ENCODE peak calls at places on chromosomes 16 and 17, in nine cellular contexts. T, F, W, I, K, Z, M, Y and X are unnamed samples.

GRCh38 chr17:35243459-35244204 is 760 bp downstream of the SLFN5 start:
- DNase-seq in W (peak; percentile 84), I (peak; percentile 67), Y (peak; percentile 48), M (peak; percentile 16), K (no peak), F (peak; percentile 68), T (peak; percentile 65), Z (peak; percentile 73), X (no peak)

GRCh38 chr16:49889725-49890397 is 33.9 kb upstream of the ZNF423 start:
- DNase-seq in T (peak; percentile 8), K (no peak), Y (no peak), W (peak; percentile 4), I (no peak), Z (peak; percentile 19), M (no peak), F (no peak), X (no peak)

GRCh38 chr16:24729967-24730815 is 740 bp downstream of the TNRC6A start:
- DNase-seq in F (peak; percentile 28), I (peak; percentile 74), K (no peak), Z (peak; percentile 19), T (no peak), Y (peak; percentile 47), W (peak; percentile 32), M (peak; percentile 39), X (no peak)

GRCh38 chr17:80292557-80292956 is 31.9 kb downstream of the RNF213 start:
- DNase-seq in I (no peak), F (no peak), T (no peak), W (no peak), M (peak; percentile 32), K (no peak), Y (no peak), Z (peak; percentile 23), X (no peak)

GRCh38 chr16:1772362-1772907 is at the start of gene EME2:
- DNase-seq in T (no peak), Z (peak; percentile 54), Y (no peak), I (no peak), F (no peak), M (no peak), W (peak; percentile 33), K (no peak), X (no peak)

GRCh38 chr17:73201215-73202069 is 8.6 kb downstream of the COG1 start:
- DNase-seq in I (no peak), T (no peak), W (peak; percentile 49), F (no peak), Z (no peak), M (no peak), K (no peak), Y (peak; percentile 20), X (no peak)

GRCh38 chr17:42484304-42484703 is 25.6 kb downstream of the ATP6V0A1 start:
- DNase-seq in K (no peak), I (no peak), Y (no peak), T (no peak), Z (no peak), M (no peak), F (no peak), W (no peak), X (no peak)

GRCh38 chr16:48628359-48628985 is 18.5 kb upstream of the N4BP1 start:
- DNase-seq in M (no peak), Y (no peak), F (no peak), W (no peak), I (peak; percentile 7), T (no peak), K (no peak), Z (no peak), X (peak; percentile 29)

GRCh38 chr16:69756705-69757104 is 2.0 kb upstream of the NOB1 start:
- DNase-seq in K (no peak), I (no peak), Y (no peak), T (no peak), Z (no peak), W (no peak), F (no peak), M (no peak), X (no peak)

GRCh38 chr16:69754143-69754468 is 620 bp downstream of the NOB1 start:
- DNase-seq in F (no peak), Y (no peak), I (no peak), K (no peak), M (no peak), W (no peak), Z (no peak), T (no peak), X (no peak)

GRCh38 chr16:69748694-69749345 is 5.9 kb downstream of the NOB1 start:
- DNase-seq in I (no peak), Y (no peak), W (no peak), T (no peak), K (no peak), F (no peak), M (no peak), Z (no peak), X (no peak)

GRCh38 chr16:69754469-69755310 is at the start of gene NOB1:
- DNase-seq in Y (peak; percentile 94), T (peak; percentile 98), M (peak; percentile 96), F (peak; percentile 97), Z (peak; percentile 98), I (peak; percentile 99), K (peak; percentile 100), W (peak; percentile 96), X (peak; percentile 97)
- TF ChIP-seq CTCF in Y (peak; percentile 99), T (peak; percentile 95), M (peak; percentile 97), F (peak; percentile 99), Z (peak; percentile 96), I (peak; percentile 97), K (peak; percentile 98), W (peak; percentile 93), X (peak; percentile 98)

DNA sequence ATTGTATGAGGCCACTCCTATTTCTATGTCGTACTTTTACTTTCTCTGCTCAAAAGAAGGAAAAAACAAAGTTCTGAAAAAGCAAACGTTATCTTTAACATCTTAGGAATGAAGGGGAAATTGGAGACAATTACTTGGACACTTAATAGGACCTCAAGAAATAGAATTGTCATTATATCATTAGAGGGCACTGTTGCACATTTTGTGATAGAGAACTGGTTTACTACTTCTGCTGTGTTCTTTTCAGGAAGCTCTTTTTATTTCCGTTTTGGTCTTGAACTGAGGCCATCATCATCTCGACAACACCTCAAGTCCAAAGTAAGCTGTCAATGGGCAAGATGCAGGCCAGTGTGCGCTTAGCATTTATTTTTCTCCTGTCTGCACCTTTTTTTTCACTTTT is 14.6 kb downstream of the COG4 start:
- DNase-seq in M (no peak), T (peak; percentile 22), W (peak; percentile 29), Y (no peak), K (no peak), Z (peak; percentile 45), F (no peak), I (no peak), X (no peak)
- TF ChIP-seq CTCF in M (no peak), T (peak; percentile 15), W (no peak), Y (peak; percentile 42), K (no peak), Z (peak; percentile 19), F (peak; percentile 15), I (peak; percentile 21), X (no peak)

GRCh38 chr17:75455896-75456416 is 479 bp upstream of the TMEM94 start:
- DNase-seq in Y (no peak), T (no peak), W (no peak), K (no peak), Z (no peak), M (no peak), I (no peak), F (no peak), X (no peak)
- TF ChIP-seq CTCF in Y (no peak), T (no peak), W (no peak), K (no peak), Z (no peak), M (no peak), I (no peak), F (no peak), X (no peak)

GRCh38 chr17:44118427-44119050 is 4.9 kb downstream of the HDAC5 start:
- DNase-seq in Y (no peak), K (no peak), I (no peak), W (no peak), Z (no peak), M (no peak), F (no peak), T (no peak), X (no peak)
- TF ChIP-seq CTCF in Y (no peak), K (no peak), I (no peak), W (no peak), Z (peak; percentile 9), M (no peak), F (no peak), T (no peak), X (no peak)

GRCh38 chr17:78828470-78829185 is 12.0 kb downstream of the USP36 start:
- DNase-seq in T (peak; percentile 59), W (peak; percentile 81), Y (no peak), Z (peak; percentile 90), K (no peak), F (peak; percentile 60), I (no peak), M (no peak), X (no peak)
- TF ChIP-seq CTCF in T (peak; percentile 56), W (peak; percentile 73), Y (no peak), Z (peak; percentile 86), K (no peak), F (peak; percentile 73), I (no peak), M (no peak), X (no peak)

GRCh38 chr16:51968756-51969155 is 578.2 kb downstream of the TOX3 start:
- DNase-seq in M (no peak), Y (no peak), K (no peak), F (no peak), Z (no peak), T (peak; percentile 2), W (no peak), I (no peak), X (no peak)

GRCh38 chr16:51967566-51967965 is 579.4 kb downstream of the TOX3 start:
- DNase-seq in M (no peak), I (no peak), Y (no peak), T (no peak), W (no peak), Z (no peak), K (no peak), F (no peak), X (no peak)

GRCh38 chr16:51971184-51971583 is 575.8 kb downstream of the TOX3 start:
- DNase-seq in Z (peak; percentile 61), I (no peak), Y (no peak), T (peak; percentile 29), W (peak; percentile 17), K (no peak), M (peak; percentile 15), F (peak; percentile 5), X (no peak)
- TF ChIP-seq CTCF in Z (peak; percentile 79), I (peak; percentile 5), Y (no peak), T (peak; percentile 42), W (peak; percentile 35), K (no peak), M (peak; percentile 62), F (peak; percentile 41), X (peak; percentile 74)